ENCODE peak calls at places on chromosomes 11 and 22, in eight cellular contexts. X is activated CD8-positive, alpha-beta memory T cell treated with anti-CD3 and anti-CD28 coated beads for 1 hour; Q is iPS DF 19.7; E is cardiac muscle cell; K is nucleus accumbens; A is SK-N-SH; O is mucosa of gallbladder; V is RKO. T is an unnamed sample.
A peak's percentile ranks its signal among the peaks of the same experiment; 100 is the strongest.

GRCh38 chr11:27795955-27796861 is 96.0 kb upstream of the BDNF start:
- DNase-seq in E (no peak), K (no peak), O (peak; percentile 10), X (no peak), A (no peak), Q (peak; percentile 20), V (no peak), T (peak; percentile 55)

GRCh38 chr11:68584097-68584496 is 100.2 kb upstream of the GAL start:
- DNase-seq in E (peak; percentile 23), A (peak; percentile 55), X (peak; percentile 36), K (no peak), O (peak; percentile 15), V (peak; percentile 15), Q (peak; percentile 50), T (peak; percentile 80)

GRCh38 chr11:110297082-110297725 is 790 bp upstream of the RDX start:
- DNase-seq in K (no peak), Q (no peak), V (no peak), A (no peak), X (no peak), E (no peak), O (no peak), T (peak; percentile 13)

GRCh38 chr11:4393209-4394196 is at the start of gene TRIM21:
- DNase-seq in V (peak; percentile 84), A (peak; percentile 71), Q (peak; percentile 63), K (peak; percentile 37), O (peak; percentile 89), X (peak; percentile 70), E (peak; percentile 88), T (peak; percentile 79)

GRCh38 chr11:17036666-17037658 is 22.7 kb upstream of the PLEKHA7 start:
- DNase-seq in K (no peak), Q (no peak), O (peak; percentile 44), A (no peak), X (no peak), E (no peak), V (no peak), T (peak; percentile 39)

GRCh38 chr22:25139062-25139461 is 60.6 kb upstream of the CRYBB3 start:
- DNase-seq in O (peak; percentile 56), E (peak; percentile 39), K (no peak), A (no peak), Q (no peak), X (no peak), V (no peak), T (no peak)

GRCh38 chr11:128695539-128696221 is 1.8 kb downstream of the FLI1 start:
- DNase-seq in X (no peak), K (no peak), E (peak; percentile 73), A (no peak), Q (no peak), O (no peak), V (no peak), T (no peak)

GRCh38 chr11:134052395-134052987 is 16.4 kb upstream of the JAM3 start:
- DNase-seq in X (no peak), K (no peak), Q (no peak), O (no peak), V (no peak), E (no peak), A (no peak), T (no peak)

GRCh38 chr11:27201454-27202302 is 161.1 kb downstream of the BBOX1 start:
- DNase-seq in A (peak; percentile 47), Q (no peak), X (no peak), K (no peak), V (no peak), E (peak; percentile 79), O (peak; percentile 57), T (no peak)

GRCh38 chr11:18280438-18281046 is 14.5 kb downstream of the SAA1 start:
- DNase-seq in V (no peak), X (no peak), E (no peak), O (no peak), K (no peak), Q (no peak), A (no peak), T (no peak)

GRCh38 chr11:86888164-86888977 is 66.8 kb downstream of the FZD4 start:
- DNase-seq in X (no peak), E (peak; percentile 44), A (no peak), K (no peak), O (no peak), Q (no peak), V (no peak), T (no peak)

GRCh38 chr11:60951611-60951908 is 416 bp downstream of the SLC15A3 start:
- DNase-seq in E (peak; percentile 19), O (no peak), A (no peak), K (no peak), Q (no peak), X (no peak), V (peak; percentile 36), T (no peak)

GRCh38 chr11:3052109-3052479 is 5.1 kb downstream of the CARS1 start:
- DNase-seq in V (no peak), A (peak; percentile 72), K (no peak), E (no peak), X (no peak), O (no peak), Q (no peak), T (peak; percentile 59)

GRCh38 chr11:79661373-79661772 is 220.5 kb upstream of the TENM4 start:
- DNase-seq in Q (no peak), K (no peak), X (no peak), V (no peak), A (no peak), O (no peak), E (no peak), T (no peak)

GRCh38 chr11:100730266-100730665 is 43.2 kb downstream of the ARHGAP42 start:
- DNase-seq in A (no peak), X (no peak), V (no peak), E (peak; percentile 66), Q (no peak), K (no peak), O (no peak), T (no peak)

T was measured in H7.